ENCODE peak calls at places on chromosomes 13 and 19, in six cellular contexts. One of them, this sample, is unnamed.

GRCh38 chr19:53177986-53178385 is 15.2 kb downstream of the ZNF665 start:
- DNase-seq in K562: no peak
- DNase-seq in H1: no peak
- DNase-seq in GM12891: no peak
- DNase-seq in GM12878: no peak
- DNase-seq in HepG2: no peak
- DNase-seq in this sample: no peak

GRCh38 chr13:104810242-104810641 is 1725.2 kb downstream of the EFNB2 start:
- DNase-seq in H1: no peak
- DNase-seq in GM12878: no peak
- DNase-seq in HepG2: no peak
- DNase-seq in GM12891: no peak
- DNase-seq in K562: no peak
- DNase-seq in this sample: no peak

GRCh38 chr13:64810701-64811258 is 2419.4 kb downstream of the PCDH9 start:
- DNase-seq in H1: no peak
- DNase-seq in GM12891: no peak
- DNase-seq in HepG2: no peak
- DNase-seq in GM12878: no peak
- DNase-seq in K562: no peak
- DNase-seq in this sample: no peak

GRCh38 chr19:39237200-39238184 is 7.3 kb downstream of the IFNL3 start:
- DNase-seq in HepG2: peak; percentile 45
- DNase-seq in GM12878: peak; percentile 45
- DNase-seq in H1: no peak
- DNase-seq in K562: peak; percentile 78
- DNase-seq in GM12891: peak; percentile 53
- DNase-seq in this sample: peak; percentile 51

GRCh38 chr19:32598022-32598421 is 17.0 kb downstream of the PDCD5 start:
- DNase-seq in H1: no peak
- DNase-seq in GM12891: no peak
- DNase-seq in K562: no peak
- DNase-seq in GM12878: no peak
- DNase-seq in HepG2: no peak
- DNase-seq in this sample: no peak

GRCh38 chr19:44770550-44771257 is 7.0 kb upstream of the CBLC start:
- DNase-seq in GM12891: peak; percentile 94
- DNase-seq in K562: peak; percentile 99
- DNase-seq in GM12878: peak; percentile 97
- DNase-seq in H1: peak; percentile 90
- DNase-seq in HepG2: peak; percentile 89
- DNase-seq in this sample: peak; percentile 95

GRCh38 chr19:18859676-18860301 is 28.0 kb downstream of the UPF1 start:
- DNase-seq in HepG2: no peak
- DNase-seq in GM12891: no peak
- DNase-seq in H1: no peak
- DNase-seq in K562: no peak
- DNase-seq in GM12878: no peak
- DNase-seq in this sample: no peak

GRCh38 chr19:5444431-5444830 is 10.8 kb upstream of the ZNRF4 start:
- DNase-seq in GM12891: no peak
- DNase-seq in HepG2: no peak
- DNase-seq in H1: no peak
- DNase-seq in K562: no peak
- DNase-seq in GM12878: no peak
- DNase-seq in this sample: no peak

GRCh38 chr13:90533866-90534265 is 813.6 kb upstream of the MIR17HG start:
- DNase-seq in K562: no peak
- DNase-seq in H1: no peak
- DNase-seq in GM12878: no peak
- DNase-seq in HepG2: no peak
- DNase-seq in GM12891: no peak
- DNase-seq in this sample: no peak

GRCh38 chr19:39351537-39352037 is 9.4 kb downstream of the SAMD4B start:
- DNase-seq in H1: no peak
- DNase-seq in K562: peak; percentile 38
- DNase-seq in GM12891: peak; percentile 75
- DNase-seq in HepG2: no peak
- DNase-seq in GM12878: peak; percentile 44
- DNase-seq in this sample: peak; percentile 75

GRCh38 chr13:29849071-29849541 is 1.3 kb downstream of the UBL3 start:
- DNase-seq in GM12891: no peak
- DNase-seq in H1: no peak
- DNase-seq in GM12878: no peak
- DNase-seq in HepG2: peak; percentile 13
- DNase-seq in K562: no peak
- DNase-seq in this sample: no peak

GRCh38 chr13:21673592-21674270 is 2.9 kb downstream of the FGF9 start:
- DNase-seq in HepG2: no peak
- DNase-seq in GM12878: no peak
- DNase-seq in K562: peak; percentile 27
- DNase-seq in H1: no peak
- DNase-seq in GM12891: peak; percentile 64
- DNase-seq in this sample: peak; percentile 65

GRCh38 chr13:38759390-38759789 is 72.5 kb downstream of the FREM2 start:
- DNase-seq in H1: no peak
- DNase-seq in GM12891: no peak
- DNase-seq in GM12878: no peak
- DNase-seq in K562: no peak
- DNase-seq in HepG2: no peak
- DNase-seq in this sample: no peak

GRCh38 chr13:111948281-111948680 is 118.7 kb upstream of the SOX1 start:
- DNase-seq in GM12891: no peak
- DNase-seq in H1: no peak
- DNase-seq in HepG2: no peak
- DNase-seq in K562: no peak
- DNase-seq in GM12878: no peak
- DNase-seq in this sample: no peak

GRCh38 chr13:41130356-41130755 is 2.2 kb downstream of the KBTBD6 start:
- DNase-seq in K562: no peak
- DNase-seq in GM12891: no peak
- DNase-seq in GM12878: no peak
- DNase-seq in HepG2: no peak
- DNase-seq in H1: no peak
- DNase-seq in this sample: no peak

GRCh38 chr13:110683203-110683883 is 22.6 kb downstream of the CARS2 start:
- DNase-seq in H1: no peak
- DNase-seq in GM12878: no peak
- DNase-seq in K562: no peak
- DNase-seq in HepG2: peak; percentile 52
- DNase-seq in GM12891: no peak
- DNase-seq in this sample: no peak

GRCh38 chr19:3696660-3696995 is 3.6 kb downstream of the PIP5K1C start:
- DNase-seq in GM12891: no peak
- DNase-seq in K562: no peak
- DNase-seq in H1: no peak
- DNase-seq in HepG2: no peak
- DNase-seq in GM12878: no peak
- DNase-seq in this sample: no peak

GRCh38 chr13:77703426-77703825 is 5.9 kb downstream of the SLAIN1 start:
- DNase-seq in HepG2: no peak
- DNase-seq in GM12891: no peak
- DNase-seq in H1: no peak
- DNase-seq in K562: no peak
- DNase-seq in GM12878: no peak
- DNase-seq in this sample: no peak

GRCh38 chr13:110030394-110030928 is 244.1 kb upstream of the IRS2 start:
- DNase-seq in K562: no peak
- DNase-seq in GM12878: no peak
- DNase-seq in HepG2: no peak
- DNase-seq in H1: no peak
- DNase-seq in GM12891: no peak
- DNase-seq in this sample: no peak

GRCh38 chr19:9828551-9829063 is 889 bp downstream of the UBL5 start:
- DNase-seq in GM12878: no peak
- DNase-seq in GM12891: no peak
- DNase-seq in H1: no peak
- DNase-seq in K562: no peak
- DNase-seq in HepG2: no peak
- DNase-seq in this sample: no peak

GRCh38 chr19:53812335-53812734 is 11.8 kb downstream of the NLRP12 start:
- DNase-seq in GM12891: no peak
- DNase-seq in H1: no peak
- DNase-seq in K562: no peak
- DNase-seq in GM12878: no peak
- DNase-seq in HepG2: no peak
- DNase-seq in this sample: no peak

GRCh38 chr19:44587863-44588752 is 25.3 kb upstream of the IGSF23 start:
- DNase-seq in HepG2: peak; percentile 51
- DNase-seq in GM12878: no peak
- DNase-seq in H1: no peak
- DNase-seq in GM12891: no peak
- DNase-seq in K562: no peak
- DNase-seq in this sample: no peak

GRCh38 chr19:400976-401835 is 7.7 kb downstream of the C2CD4C start:
- DNase-seq in GM12878: no peak
- DNase-seq in H1: no peak
- DNase-seq in K562: no peak
- DNase-seq in HepG2: no peak
- DNase-seq in GM12891: no peak
- DNase-seq in this sample: no peak

GRCh38 chr19:52415711-52416110 is 13.2 kb upstream of the ZNF534 start:
- DNase-seq in GM12891: no peak
- DNase-seq in H1: no peak
- DNase-seq in HepG2: no peak
- DNase-seq in K562: no peak
- DNase-seq in GM12878: no peak
- DNase-seq in this sample: no peak

GRCh38 chr19:6459356-6460098 is at the start of gene SLC25A23:
- DNase-seq in HepG2: peak; percentile 46
- DNase-seq in K562: peak; percentile 87
- DNase-seq in GM12891: peak; percentile 93
- DNase-seq in H1: peak; percentile 33
- DNase-seq in GM12878: peak; percentile 40
- DNase-seq in this sample: peak; percentile 86
- TF ChIP-seq POLR2A in HepG2: no peak
- TF ChIP-seq POLR2A in K562: no peak
- TF ChIP-seq POLR2A in GM12891: no peak
- TF ChIP-seq POLR2A in H1: no peak
- TF ChIP-seq POLR2A in GM12878: peak; percentile 62
- TF ChIP-seq POLR2A in this sample: no peak

GRCh38 chr19:41951686-41952172 is 7.4 kb downstream of the RABAC1 start:
- DNase-seq in H1: peak; percentile 76
- DNase-seq in GM12878: no peak
- DNase-seq in K562: peak; percentile 87
- DNase-seq in GM12891: peak; percentile 80
- DNase-seq in HepG2: peak; percentile 58
- DNase-seq in this sample: peak; percentile 90
- TF ChIP-seq TAF1 in H1: no peak
- TF ChIP-seq TAF1 in GM12878: no peak
- TF ChIP-seq TAF1 in K562: no peak
- TF ChIP-seq TAF1 in GM12891: no peak
- TF ChIP-seq TAF1 in HepG2: no peak
- TF ChIP-seq TAF1 in this sample: no peak

DNA sequence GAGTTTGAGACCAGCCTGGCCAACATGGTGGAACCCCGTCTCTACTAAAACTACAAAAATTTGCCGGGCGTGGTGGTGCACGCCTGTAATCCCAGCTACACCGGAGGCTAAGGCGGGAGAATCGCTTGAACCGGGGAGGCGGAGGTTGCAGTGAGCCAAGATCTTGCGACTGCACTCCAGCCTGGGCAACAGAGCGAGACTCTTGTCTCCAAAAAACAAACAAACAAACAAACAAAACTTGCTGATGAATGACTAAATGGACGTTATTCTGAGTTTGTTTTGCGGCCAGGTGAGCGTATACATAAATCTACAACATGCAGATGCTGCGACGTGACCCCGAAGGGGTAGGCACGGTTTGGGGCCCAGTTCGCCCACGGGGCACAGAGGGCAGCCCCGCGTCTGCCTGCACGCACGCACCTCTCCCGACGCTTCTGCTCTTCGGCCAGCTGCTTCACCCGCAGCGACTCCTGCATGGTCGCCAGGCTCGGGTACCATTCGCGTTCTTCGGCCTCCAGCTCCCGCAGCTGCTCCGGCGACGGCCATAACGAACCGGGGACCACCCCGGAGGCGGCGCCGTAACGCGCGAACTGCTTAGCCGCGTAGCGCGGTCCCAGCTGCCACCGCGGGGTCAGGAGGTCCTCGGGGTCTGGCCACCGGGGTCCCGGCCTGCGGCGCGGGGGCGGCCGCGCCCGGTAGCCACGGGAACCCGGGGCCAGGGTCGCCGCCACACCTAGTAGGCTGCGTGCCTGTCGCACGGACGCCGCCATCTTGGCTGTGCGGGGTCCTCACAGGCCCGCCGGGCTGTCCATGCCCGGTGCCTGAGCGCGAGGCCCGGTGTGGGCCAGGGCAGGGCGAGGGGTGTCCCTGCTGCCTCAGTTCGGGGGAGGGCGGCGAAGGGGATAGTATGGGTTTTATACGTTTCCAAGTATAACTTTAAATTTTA is at the start of gene GADD45GIP1:
- DNase-seq in GM12878: peak; percentile 41
- DNase-seq in GM12891: peak; percentile 78
- DNase-seq in H1: peak; percentile 38
- DNase-seq in HepG2: peak; percentile 67
- DNase-seq in K562: peak; percentile 86
- DNase-seq in this sample: peak; percentile 80
- TF ChIP-seq POLR2A in GM12878: peak; percentile 99
- TF ChIP-seq POLR2A in GM12891: peak; percentile 92
- TF ChIP-seq POLR2A in H1: peak; percentile 96
- TF ChIP-seq POLR2A in HepG2: peak; percentile 88
- TF ChIP-seq POLR2A in K562: peak; percentile 88
- TF ChIP-seq POLR2A in this sample: peak; percentile 97

GRCh38 chr19:51140441-51140840 is 1.7 kb upstream of the SIGLEC7 start:
- DNase-seq in K562: no peak
- DNase-seq in GM12878: no peak
- DNase-seq in GM12891: no peak
- DNase-seq in HepG2: no peak
- DNase-seq in H1: no peak
- DNase-seq in this sample: no peak

GRCh38 chr19:51141181-51141580 is 920 bp upstream of the SIGLEC7 start:
- DNase-seq in H1: no peak
- DNase-seq in GM12891: no peak
- DNase-seq in GM12878: no peak
- DNase-seq in K562: no peak
- DNase-seq in HepG2: no peak
- DNase-seq in this sample: no peak

GRCh38 chr19:51144482-51145045 is 2.5 kb downstream of the SIGLEC7 start:
- DNase-seq in GM12891: no peak
- DNase-seq in HepG2: no peak
- DNase-seq in K562: no peak
- DNase-seq in GM12878: no peak
- DNase-seq in H1: no peak
- DNase-seq in this sample: no peak

GRCh38 chr19:51143486-51143885 is 1.4 kb downstream of the SIGLEC7 start:
- DNase-seq in K562: no peak
- DNase-seq in HepG2: no peak
- DNase-seq in GM12891: no peak
- DNase-seq in H1: no peak
- DNase-seq in GM12878: no peak
- DNase-seq in this sample: no peak

DNA sequence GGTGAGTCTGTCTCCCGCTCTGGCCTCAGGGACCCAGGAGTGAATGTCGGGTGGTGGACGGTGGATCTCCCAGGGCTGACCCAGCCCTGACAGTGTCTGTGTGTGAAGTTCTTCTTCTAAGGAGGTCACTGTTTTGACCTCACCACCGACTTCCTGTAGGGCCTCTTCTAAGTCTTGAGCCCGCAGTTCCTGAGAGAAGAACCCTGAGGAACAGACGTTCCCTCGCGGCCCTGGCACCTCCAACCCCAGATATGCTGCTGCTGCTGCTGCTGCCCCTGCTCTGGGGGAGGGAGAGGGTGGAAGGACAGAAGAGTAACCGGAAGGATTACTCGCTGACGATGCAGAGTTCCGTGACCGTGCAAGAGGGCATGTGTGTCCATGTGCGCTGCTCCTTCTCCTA is at the start of gene SIGLEC7:
- DNase-seq in GM12891: no peak
- DNase-seq in HepG2: no peak
- DNase-seq in K562: no peak
- DNase-seq in GM12878: no peak
- DNase-seq in H1: no peak
- DNase-seq in this sample: no peak
- TF ChIP-seq TAF1 in GM12891: no peak
- TF ChIP-seq TAF1 in HepG2: no peak
- TF ChIP-seq TAF1 in K562: no peak
- TF ChIP-seq TAF1 in GM12878: no peak
- TF ChIP-seq TAF1 in H1: no peak
- TF ChIP-seq TAF1 in this sample: no peak

This sample was measured in GM12892.